ENCODE peak calls at places on chromosomes 1 and 21, in nine cellular contexts. R, K, T, G, W, M, S, V and H are unnamed samples.

GRCh38 chr1:64965239-64966157 is 851 bp downstream of the JAK1 start:
- DNase-seq in V (no peak), K (no peak), M (peak), W (peak), T (no peak), R (peak), G (peak), S (peak), H (peak)

GRCh38 chr1:116115476-116115875 is 4.3 kb downstream of the MAB21L3 start:
- DNase-seq in S (no peak), G (no peak), M (no peak), V (no peak), K (peak), W (peak), T (no peak), R (peak), H (no peak)

GRCh38 chr1:168369655-168370054 is 89.0 kb downstream of the TBX19 start:
- DNase-seq in S (no peak), V (no peak), T (no peak), M (no peak), W (no peak), K (no peak), G (no peak), R (no peak), H (no peak)

GRCh38 chr1:43451157-43451591 is 2.6 kb downstream of the HYI start:
- DNase-seq in S (peak), K (no peak), V (no peak), R (no peak), G (no peak), T (no peak), M (no peak), W (no peak), H (no peak)

GRCh38 chr1:226360106-226360746 is 47.7 kb downstream of the PARP1 start:
- DNase-seq in R (no peak), K (no peak), T (no peak), W (no peak), G (no peak), M (no peak), S (no peak), V (peak), H (no peak)

GRCh38 chr1:12453400-12454343 is 164.3 kb downstream of the DHRS3 start:
- DNase-seq in M (no peak), W (peak), S (no peak), G (peak), R (no peak), K (no peak), T (no peak), V (no peak), H (no peak)

GRCh38 chr1:217506878-217507277 is 124.0 kb downstream of the GPATCH2 start:
- DNase-seq in M (no peak), R (no peak), K (no peak), G (no peak), S (no peak), W (no peak), V (no peak), T (no peak), H (no peak)

GRCh38 chr1:168234846-168235547 is 9.2 kb downstream of the SFT2D2 start:
- DNase-seq in V (no peak), G (peak), K (peak), M (peak), W (peak), S (peak), T (peak), R (peak), H (no peak)

GRCh38 chr1:79161077-79161476 is 154.5 kb upstream of the ADGRL4 start:
- DNase-seq in W (no peak), S (no peak), G (no peak), V (no peak), T (no peak), R (peak), M (no peak), K (no peak), H (no peak)

GRCh38 chr1:171245458-171246064 is 2.7 kb upstream of the FMO1 start:
- DNase-seq in W (peak), K (peak), V (no peak), R (peak), S (peak), T (peak), G (peak), M (peak), H (peak)

GRCh38 chr1:17545354-17545753 is 5.9 kb downstream of the ARHGEF10L start:
- DNase-seq in T (no peak), S (no peak), W (no peak), V (no peak), R (peak), K (peak), M (no peak), G (no peak), H (no peak)

GRCh38 chr1:73162576-73162975 is 880.2 kb upstream of the NEGR1 start:
- DNase-seq in R (no peak), M (no peak), S (no peak), W (no peak), V (no peak), G (no peak), T (no peak), K (no peak), H (no peak)

GRCh38 chr1:212229654-212230053 is 55.6 kb upstream of the PPP2R5A start:
- DNase-seq in G (no peak), R (no peak), W (no peak), K (no peak), T (no peak), M (no peak), V (no peak), S (no peak), H (no peak)

GRCh38 chr1:155835548-155835947 is 21.5 kb downstream of the GON4L start:
- DNase-seq in K (no peak), W (no peak), V (no peak), M (no peak), G (no peak), T (no peak), R (no peak), S (no peak), H (no peak)

GRCh38 chr21:31426235-31426797 is 82.3 kb upstream of the TIAM1 start:
- DNase-seq in M (no peak), R (no peak), T (no peak), K (no peak), W (no peak), G (no peak), V (peak), S (no peak), H (no peak)

GRCh38 chr1:204377800-204378608 is 18.3 kb upstream of the PLEKHA6 start:
- DNase-seq in W (peak), K (peak), M (no peak), V (no peak), R (no peak), S (peak), T (no peak), G (peak), H (no peak)

GRCh38 chr1:41411229-41411628 is 50.0 kb downstream of the FOXO6 start:
- DNase-seq in S (no peak), R (no peak), G (no peak), V (no peak), M (no peak), T (no peak), K (no peak), W (peak), H (no peak)

GRCh38 chr1:80212021-80212420 is 1205.5 kb upstream of the ADGRL4 start:
- DNase-seq in M (no peak), V (no peak), R (peak), G (no peak), T (no peak), S (no peak), W (no peak), K (no peak), H (no peak)

GRCh38 chr1:119394085-119394484 is 20.9 kb upstream of the HSD3B2 start:
- DNase-seq in R (no peak), W (no peak), M (no peak), K (no peak), V (no peak), S (no peak), G (no peak), T (no peak), H (no peak)

GRCh38 chr1:22077728-22078127 is 25.2 kb downstream of the CDC42 start:
- DNase-seq in S (no peak), K (no peak), R (no peak), T (no peak), M (no peak), W (no peak), G (no peak), V (no peak), H (no peak)

GRCh38 chr1:36351222-36351977 is 28.0 kb upstream of the EVA1B start:
- DNase-seq in M (no peak), K (peak), W (peak), V (no peak), S (no peak), T (peak), G (no peak), R (peak), H (peak)

GRCh38 chr1:171817511-171818265 is 23.6 kb upstream of the DNM3 start:
- DNase-seq in G (peak), R (peak), V (no peak), K (peak), T (peak), S (peak), W (peak), M (no peak), H (no peak)

GRCh38 chr1:115204529-115204928 is 115.2 kb upstream of the TSPAN2 start:
- DNase-seq in M (no peak), G (no peak), W (no peak), V (no peak), T (no peak), S (no peak), R (no peak), K (no peak), H (no peak)

GRCh38 chr1:30684881-30685795 is 38.2 kb downstream of the MATN1 start:
- DNase-seq in G (peak), R (no peak), T (peak), V (no peak), S (peak), W (peak), M (no peak), K (peak), H (peak)

GRCh38 chr1:224113918-224114786 is at the start of gene FBXO28:
- DNase-seq in S (peak), V (peak), W (peak), G (peak), R (peak), M (peak), K (peak), T (peak), H (peak)

GRCh38 chr1:9730096-9730901 is 78.8 kb downstream of the PIK3CD start:
- DNase-seq in V (no peak), T (no peak), M (no peak), G (no peak), S (no peak), W (no peak), K (no peak), R (no peak), H (no peak)

GRCh38 chr1:9729523-9729922 is 78.0 kb downstream of the PIK3CD start:
- DNase-seq in M (no peak), R (no peak), S (no peak), W (no peak), K (no peak), T (no peak), V (no peak), G (no peak), H (no peak)

GRCh38 chr1:9731561-9731960 is 80.0 kb downstream of the PIK3CD start:
- DNase-seq in V (no peak), M (no peak), K (no peak), W (no peak), S (no peak), R (no peak), G (no peak), T (no peak), H (no peak)

GRCh38 chr1:9732123-9732971 is 80.8 kb downstream of the PIK3CD start:
- DNase-seq in V (no peak), W (no peak), G (no peak), K (no peak), R (no peak), T (no peak), S (no peak), M (no peak), H (no peak)

GRCh38 chr1:9731051-9731537 is 79.6 kb downstream of the PIK3CD start:
- DNase-seq in M (no peak), V (no peak), T (no peak), W (no peak), G (no peak), S (no peak), R (no peak), K (no peak), H (no peak)
- H3K4me2 ChIP-seq in M (no peak), V (no peak), T (no peak), W (no peak), G (no peak), S (no peak), R (no peak), K (no peak), H (no peak)

DNA sequence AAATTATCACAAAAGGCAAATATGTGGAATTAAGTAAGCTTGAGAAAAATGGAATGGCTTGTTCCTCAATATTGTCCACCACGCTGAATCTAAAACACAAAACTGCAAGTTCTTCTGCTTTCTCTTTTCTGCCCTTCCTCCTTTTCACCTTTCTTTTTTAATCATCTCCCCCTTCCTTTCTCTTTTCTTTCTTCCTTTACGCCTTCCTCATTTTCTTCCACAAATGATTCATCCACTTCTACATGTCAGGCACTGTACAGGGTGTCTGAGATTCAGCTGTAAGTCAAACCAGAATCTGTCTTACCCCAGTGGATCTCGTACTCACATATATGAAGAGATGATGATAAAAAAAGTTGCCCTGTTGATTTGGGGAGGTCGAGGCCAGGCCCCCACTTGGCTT is 1182.5 kb downstream of the MRPL39 start:
- DNase-seq in K (no peak), S (no peak), R (no peak), W (no peak), V (no peak), T (no peak), M (no peak), G (no peak), H (no peak)
- H3K4me2 ChIP-seq in K (no peak), S (no peak), R (no peak), W (no peak), V (no peak), T (no peak), M (no peak), G (no peak), H (no peak)

DNA sequence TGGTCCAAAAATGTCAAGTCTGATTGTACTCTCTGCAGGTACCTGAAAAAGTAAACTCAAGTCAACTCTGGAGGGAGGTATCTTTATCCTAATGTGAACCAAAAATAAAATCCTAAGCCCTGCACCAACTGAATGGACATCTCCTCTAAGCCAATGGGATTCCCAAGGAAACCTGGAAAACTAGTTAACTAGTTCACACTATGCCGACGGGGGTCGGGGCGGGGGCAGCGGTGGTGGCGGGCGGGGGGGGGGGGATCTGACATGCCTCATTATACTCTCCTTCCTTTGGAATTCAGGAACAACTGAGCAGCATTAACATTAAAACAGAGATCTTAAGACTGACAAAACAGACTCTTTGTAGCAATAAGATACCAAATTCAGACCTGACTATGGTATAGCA is 452.6 kb upstream of the CAMK1G start:
- DNase-seq in V (no peak), G (peak), T (no peak), W (no peak), R (no peak), K (no peak), S (peak), M (no peak), H (no peak)
- H3K4me2 ChIP-seq in V (no peak), G (peak), T (no peak), W (no peak), R (no peak), K (no peak), S (no peak), M (no peak), H (no peak)

GRCh38 chr21:41169258-41169576 is 1.3 kb downstream of the BACE2 start:
- DNase-seq in R (no peak), S (no peak), W (no peak), T (no peak), V (no peak), M (no peak), K (no peak), G (no peak), H (no peak)
- H3K4me2 ChIP-seq in R (peak), S (peak), W (peak), T (peak), V (no peak), M (no peak), K (peak), G (peak), H (peak)

DNA sequence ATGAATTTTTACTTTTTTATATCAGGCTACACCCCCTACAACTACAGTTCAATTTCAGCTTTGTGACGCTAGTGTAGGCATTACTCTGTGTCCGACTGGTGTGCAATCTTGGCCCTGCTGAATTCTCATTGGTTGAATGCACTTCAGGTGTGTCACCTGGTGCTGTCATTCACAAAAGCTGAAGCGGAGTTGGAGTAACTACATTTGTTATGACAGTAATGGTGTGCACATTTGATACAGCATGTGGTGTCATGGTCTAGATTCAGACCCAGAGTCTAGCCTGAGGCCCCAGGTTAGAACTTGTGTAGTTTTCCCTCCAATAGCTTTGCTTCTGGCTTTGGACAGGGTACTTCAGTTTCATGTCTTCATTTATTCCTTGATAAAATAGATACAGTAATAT is 88.7 kb downstream of the C1orf94 start:
- DNase-seq in G (no peak), M (no peak), V (no peak), W (no peak), S (no peak), T (no peak), K (no peak), R (no peak), H (no peak)
- H3K4me2 ChIP-seq in G (no peak), M (no peak), V (no peak), W (no peak), S (no peak), T (no peak), K (no peak), R (no peak), H (no peak)

GRCh38 chr1:33094971-33095604 is 14.1 kb downstream of the AZIN2 start:
- DNase-seq in R (peak), W (peak), S (peak), K (peak), G (peak), M (peak), T (peak), V (no peak), H (peak)
- H3K4me2 ChIP-seq in R (no peak), W (no peak), S (no peak), K (peak), G (no peak), M (no peak), T (peak), V (no peak), H (no peak)

GRCh38 chr1:54859687-54860391 is 27.2 kb downstream of the DHCR24 start:
- DNase-seq in S (no peak), R (no peak), W (peak), G (no peak), V (no peak), K (no peak), M (no peak), T (no peak), H (no peak)
- H3K4me2 ChIP-seq in S (no peak), R (no peak), W (no peak), G (no peak), V (no peak), K (no peak), M (no peak), T (peak), H (no peak)

DNA sequence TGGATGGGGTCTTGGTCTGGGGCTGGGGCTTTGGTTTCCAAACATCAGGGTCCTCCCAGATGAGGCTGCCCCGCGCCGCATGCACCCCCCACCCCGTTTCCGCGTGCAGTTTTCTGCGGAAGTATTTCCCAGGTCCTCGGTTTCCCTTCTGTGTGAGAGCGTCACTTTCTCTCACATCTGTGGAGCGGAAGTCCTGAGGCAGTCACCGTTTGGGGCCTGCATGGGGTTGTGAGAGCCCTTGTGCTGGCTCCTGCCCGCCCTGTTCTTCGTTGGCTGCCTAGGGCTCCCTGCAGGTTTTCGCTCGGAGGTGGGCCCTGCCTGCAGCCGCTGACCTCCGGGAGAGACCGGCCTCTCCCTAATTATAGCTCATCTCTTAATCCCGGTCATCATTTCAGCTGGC is 88.0 kb downstream of the GALNT2 start:
- DNase-seq in W (no peak), S (no peak), R (no peak), G (no peak), T (no peak), M (no peak), V (no peak), K (no peak), H (no peak)
- H3K4me2 ChIP-seq in W (no peak), S (no peak), R (no peak), G (no peak), T (no peak), M (no peak), V (no peak), K (no peak), H (no peak)

DNA sequence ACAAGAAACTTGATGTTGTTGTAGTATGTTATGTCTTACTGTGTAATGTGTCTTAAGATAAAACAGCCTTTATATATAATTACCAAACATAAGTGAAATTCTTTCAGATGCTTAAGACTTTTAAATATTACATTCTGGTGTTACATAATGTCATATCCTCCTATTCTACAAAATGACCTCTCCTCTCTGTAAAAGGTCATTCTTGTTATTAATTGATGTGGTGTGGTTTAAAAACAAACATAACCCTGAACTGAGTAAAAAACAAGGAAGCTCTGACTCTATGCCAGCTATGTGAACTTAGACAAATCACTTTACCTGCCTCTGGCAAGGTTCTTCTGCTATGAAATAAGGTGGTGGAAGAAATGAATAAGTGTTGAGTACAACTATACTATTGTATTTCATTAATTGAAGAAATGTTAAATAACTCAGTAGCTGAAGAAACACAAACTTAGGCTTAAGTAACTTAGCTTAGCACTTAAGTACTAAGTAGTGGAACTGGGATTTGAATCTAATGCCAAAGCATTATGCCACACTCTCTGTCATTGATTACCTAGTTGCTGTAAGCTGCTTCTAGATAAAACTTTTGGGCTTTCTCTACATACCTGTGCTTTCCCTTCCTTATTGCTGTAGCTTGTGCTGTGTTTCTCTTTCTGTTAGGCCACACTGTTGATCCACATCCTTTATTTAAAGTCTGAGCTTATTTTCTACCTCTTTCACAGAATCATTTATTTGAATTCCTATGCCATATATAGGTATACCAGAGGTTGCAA is 859 bp upstream of the ANGPTL1 start:
- DNase-seq in T (no peak), V (no peak), S (no peak), K (no peak), R (no peak), W (no peak), G (no peak), M (no peak), H (no peak)
- H3K4me2 ChIP-seq in T (no peak), V (no peak), S (no peak), K (peak), R (no peak), W (no peak), G (peak), M (no peak), H (no peak)